ENCODE peak calls at places on chromosome 21, in four cellular contexts. Y is mesendoderm, O is H9, A is H1. J is an unnamed sample.
A peak's percentile ranks its signal among the peaks of the same experiment; 100 is the strongest.

GRCh38 chr21:14520535-14520934 is 25.6 kb downstream of the SAMSN1 start:
- DNase-seq in Y (no peak), O (no peak), A (no peak), J (no peak)

GRCh38 chr21:30391615-30392014 is 4.2 kb upstream of the KRTAP13-1 start:
- DNase-seq in O (no peak), Y (no peak), A (no peak), J (no peak)

GRCh38 chr21:30340714-30341573 is 3.5 kb upstream of the KRTAP27-1 start:
- DNase-seq in O (peak; percentile 38), Y (peak; percentile 59), A (peak; percentile 63), J (peak; percentile 10)

GRCh38 chr21:25925936-25926335 is 191.2 kb downstream of the GABPA start:
- DNase-seq in O (no peak), A (no peak), Y (no peak), J (peak; percentile 23)

GRCh38 chr21:42751866-42752265 is 98.4 kb downstream of the PDE9A start:
- DNase-seq in A (no peak), Y (no peak), O (no peak), J (no peak)

GRCh38 chr21:42002421-42002958 is 7.7 kb downstream of the ZBTB21 start:
- DNase-seq in A (no peak), O (no peak), Y (no peak), J (peak; percentile 98)

GRCh38 chr21:25862596-25862995 is 127.8 kb downstream of the GABPA start:
- DNase-seq in A (no peak), Y (peak; percentile 74), O (no peak), J (peak; percentile 39)

GRCh38 chr21:19010996-19011395 is 607.4 kb upstream of the TMPRSS15 start:
- DNase-seq in O (no peak), A (no peak), Y (no peak), J (no peak)

GRCh38 chr21:28884481-28884880 is 108.2 kb downstream of the LTN1 start:
- DNase-seq in Y (peak; percentile 29), A (no peak), O (no peak), J (peak; percentile 8)

GRCh38 chr21:41121785-41122415 is 46.1 kb upstream of the BACE2 start:
- DNase-seq in Y (peak; percentile 90), O (peak; percentile 87), A (peak; percentile 96), J (peak; percentile 63)

GRCh38 chr21:14383596-14384210 is 757 bp upstream of the HSPA13 start:
- DNase-seq in Y (no peak), A (no peak), O (no peak), J (peak; percentile 5)

GRCh38 chr21:45889961-45890360 is 91.6 kb upstream of the COL6A1 start:
- DNase-seq in Y (no peak), O (no peak), A (no peak), J (no peak)
- H2AK5ac ChIP-seq in Y (no peak overlapping the region), O (no peak overlapping the region), A (no peak overlapping the region), J (no peak overlapping the region)

DNA sequence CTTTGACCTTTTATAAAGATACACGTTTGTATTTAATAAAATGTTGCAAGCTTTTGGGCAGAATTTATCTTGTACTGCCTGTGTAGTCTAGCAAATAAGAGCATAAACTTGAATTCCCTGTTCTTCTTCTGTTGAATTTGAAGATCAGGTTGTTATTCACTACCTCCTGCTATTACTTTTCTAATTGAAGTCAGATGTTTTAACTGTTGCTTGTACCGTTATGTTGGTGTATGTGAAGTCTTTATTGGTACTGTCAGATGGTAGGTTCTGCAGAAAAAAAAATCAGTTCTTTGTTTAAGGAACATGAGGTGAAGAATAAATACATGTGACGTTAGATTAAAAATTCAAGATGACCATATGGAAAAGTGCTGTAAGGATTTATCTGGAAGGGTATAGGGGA is 69.1 kb downstream of the DYRK1A start:
- DNase-seq in O (no peak), Y (no peak), A (no peak), J (no peak)
- H3K27ac ChIP-seq in O (no peak overlapping the region), Y (no peak overlapping the region), A (no peak overlapping the region), J (no peak overlapping the region)

DNA sequence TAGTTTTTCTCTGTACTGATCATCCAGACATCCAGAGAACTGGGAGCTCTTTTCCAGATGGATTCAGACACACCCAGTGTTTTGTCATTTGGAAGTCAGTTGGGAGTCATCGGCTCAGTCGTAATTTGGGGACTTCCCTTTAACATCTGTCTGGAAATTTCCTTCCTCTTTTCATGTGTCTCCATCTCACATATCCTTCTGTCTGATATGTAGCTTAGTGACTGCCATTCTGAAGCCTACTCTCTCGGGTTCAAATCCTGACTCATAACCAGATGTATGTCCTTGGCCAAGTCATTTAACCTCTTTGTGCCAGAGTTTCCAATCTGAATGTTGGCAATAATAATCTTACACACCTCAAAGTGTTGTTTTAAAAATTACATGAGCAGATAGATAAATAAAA is 3.0 kb downstream of the MORC3 start:
- DNase-seq in Y (no peak), O (no peak), A (no peak), J (peak; percentile 20)
- H3K4me2 ChIP-seq in Y (no peak overlapping the region), O (no peak overlapping the region), A (no peak overlapping the region), J (no peak overlapping the region)

GRCh38 chr21:45835301-45836267 is 146.0 kb upstream of the COL6A1 start:
- DNase-seq in Y (no peak), O (peak; percentile 32), A (no peak), J (no peak)
- H2AK5ac ChIP-seq in Y (no peak overlapping the region), O (no peak overlapping the region), A (no peak overlapping the region), J (peak overlapping the region; percentile 36)

GRCh38 chr21:44867464-44867863 is 6.0 kb downstream of the PTTG1IP start:
- DNase-seq in A (no peak), Y (no peak), O (no peak), J (no peak)
- H3K27ac ChIP-seq in A (no peak overlapping the region), Y (no peak overlapping the region), O (no peak overlapping the region), J (peak overlapping the region; percentile 50)

GRCh38 chr21:38476385-38476784 is 21.9 kb downstream of the ERG start:
- DNase-seq in Y (no peak), O (no peak), A (no peak), J (no peak)

GRCh38 chr21:38474124-38474523 is 24.2 kb downstream of the ERG start:
- DNase-seq in O (no peak), A (no peak), Y (peak; percentile 77), J (no peak)

GRCh38 chr21:38475519-38475918 is 22.8 kb downstream of the ERG start:
- DNase-seq in O (peak; percentile 56), A (peak; percentile 50), Y (peak; percentile 27), J (no peak)

GRCh38 chr21:38472709-38473108 is 25.6 kb downstream of the ERG start:
- DNase-seq in A (peak; percentile 61), O (peak; percentile 49), Y (peak; percentile 58), J (no peak)

DNA sequence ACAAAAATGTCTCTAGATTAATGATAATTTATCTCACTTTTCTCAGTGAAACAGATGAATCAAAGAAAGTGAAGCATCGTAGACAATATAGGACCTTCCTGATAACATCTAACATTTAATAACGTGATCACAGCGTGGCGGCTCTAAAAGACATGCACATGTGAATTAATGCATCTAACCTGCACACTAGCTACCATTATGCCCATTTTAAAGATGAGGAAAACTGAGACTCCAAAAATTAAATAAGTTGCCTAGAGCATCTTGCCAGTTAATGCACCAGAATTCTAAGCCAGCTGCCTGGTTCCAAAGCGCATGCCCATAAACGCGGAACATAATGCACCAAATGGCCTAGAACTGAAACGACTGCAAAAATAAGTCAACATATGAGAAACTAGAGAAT is 23.5 kb downstream of the ERG start:
- DNase-seq in O (no peak), Y (no peak), A (no peak), J (no peak)
- H3K4me2 ChIP-seq in O (no peak overlapping the region), Y (no peak overlapping the region), A (no peak overlapping the region), J (no peak overlapping the region)

DNA sequence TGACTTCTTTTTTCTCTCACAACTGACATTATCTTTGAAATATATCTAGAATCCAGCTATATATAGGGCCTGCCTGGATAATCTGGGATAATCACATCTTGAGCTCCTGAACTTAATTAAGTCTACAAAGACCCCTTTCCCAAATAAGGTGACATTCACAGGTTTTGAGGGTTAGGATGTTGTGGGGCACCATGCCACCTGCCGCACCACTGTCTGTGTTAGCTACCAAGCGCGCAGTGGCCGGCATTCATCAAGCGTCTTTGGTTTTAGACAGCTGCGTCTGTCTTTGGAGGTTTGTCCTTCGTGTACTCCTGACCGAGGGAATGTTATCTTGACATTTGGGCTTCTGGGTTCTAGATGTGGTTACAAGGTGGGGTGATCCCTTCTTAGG is 7.5 kb downstream of the TRAPPC10 start:
- DNase-seq in A (no peak), O (no peak), Y (no peak), J (no peak)
- H2AK5ac ChIP-seq in A (no peak overlapping the region), O (no peak overlapping the region), Y (no peak overlapping the region), J (no peak overlapping the region)

GRCh38 chr21:43900078-43900385 is 35.0 kb downstream of the AGPAT3 start:
- DNase-seq in O (no peak), A (no peak), Y (no peak), J (no peak)

GRCh38 chr21:43904316-43904925 is 39.4 kb downstream of the AGPAT3 start:
- DNase-seq in O (no peak), Y (no peak), A (no peak), J (no peak)

GRCh38 chr21:43903451-43904091 is 38.5 kb downstream of the AGPAT3 start:
- DNase-seq in Y (no peak), A (no peak), O (no peak), J (no peak)

GRCh38 chr21:43900690-43901089 is 35.7 kb downstream of the AGPAT3 start:
- DNase-seq in O (no peak), Y (no peak), A (no peak), J (no peak)

DNA sequence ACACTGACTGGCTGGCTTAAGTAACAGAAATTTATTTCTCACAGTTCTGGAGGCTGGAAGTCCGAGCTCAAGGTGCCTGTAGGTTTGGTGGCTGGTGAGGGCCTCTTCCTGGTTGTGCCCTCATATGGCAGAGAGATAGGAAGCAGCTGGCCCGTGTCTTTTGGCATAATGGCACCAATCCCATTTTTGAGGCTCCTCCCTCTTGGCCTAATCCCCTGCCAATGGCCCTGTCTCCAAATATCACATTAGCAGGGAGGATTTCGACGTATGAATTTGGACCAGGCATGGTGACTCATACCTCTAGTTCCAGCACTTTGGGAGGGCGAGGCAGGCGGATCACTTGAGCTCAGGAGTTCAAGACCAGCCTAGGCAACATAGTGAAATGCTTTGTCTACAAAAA is 37.4 kb downstream of the AGPAT3 start:
- DNase-seq in Y (no peak), A (no peak), O (no peak), J (peak; percentile 27)
- H3K27ac ChIP-seq in Y (no peak overlapping the region), A (no peak overlapping the region), O (no peak overlapping the region), J (no peak overlapping the region)

DNA sequence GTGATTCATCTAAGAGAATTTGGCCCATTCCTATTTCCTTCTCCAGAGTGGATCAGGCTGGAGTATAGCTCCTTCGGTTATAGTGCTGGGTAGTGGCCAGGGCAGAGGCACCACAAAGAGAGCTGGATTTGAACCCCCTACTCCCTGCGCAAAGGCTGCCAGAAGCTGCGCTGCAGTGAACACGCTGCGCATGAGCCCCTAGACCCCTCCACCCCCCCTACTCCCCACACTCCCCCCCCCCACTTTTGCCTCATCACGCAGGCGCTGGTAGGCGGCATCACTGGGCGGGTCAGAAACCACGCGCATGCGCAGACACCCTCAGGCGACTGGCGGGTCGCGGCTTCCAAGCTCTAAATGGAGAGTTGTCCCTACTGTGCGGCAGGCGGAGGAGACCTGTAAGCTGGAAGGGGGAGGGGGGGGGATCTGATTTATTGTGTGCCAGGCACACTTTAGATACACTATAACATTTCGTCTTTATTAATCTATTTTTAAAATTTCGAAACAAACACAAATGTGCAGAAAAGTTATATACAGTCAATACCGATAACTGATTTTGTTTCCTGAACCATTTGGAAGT is 38.7 kb upstream of the HMGN1 start:
- DNase-seq in O (peak; percentile 97), A (peak; percentile 99), Y (peak; percentile 95), J (peak; percentile 81)
- H3K4me2 ChIP-seq in O (peak overlapping the region; percentile 54), A (peak overlapping the region; percentile 55), Y (peak overlapping the region; percentile 56), J (peak overlapping the region; percentile 94)

J was measured in IMR-90.